ENCODE peak calls at places on chromosomes 5 and 9, in five cellular contexts. Q, O, F, Z and N are unnamed samples.

GRCh38 chr9:129209580-129209979 is 31.5 kb upstream of the IER5L start:
- DNase-seq in Q (no peak), O (no peak), F (no peak), Z (no peak), N (no peak)

GRCh38 chr5:110785356-110785755 is 46.5 kb downstream of the SLC25A46 start:
- DNase-seq in Q (no peak), O (peak), F (no peak), Z (peak), N (peak)

GRCh38 chr5:38473008-38473407 is 83.4 kb downstream of the LIFR start:
- DNase-seq in Q (no peak), O (no peak), F (no peak), Z (no peak), N (no peak)

GRCh38 chr5:76402251-76402879 is 720 bp upstream of the IQGAP2 start:
- DNase-seq in Q (peak), O (peak), F (peak), Z (no peak), N (no peak)

GRCh38 chr5:180831139-180832080 is 28.8 kb upstream of the MGAT1 start:
- DNase-seq in Q (peak), O (peak), F (peak), Z (peak), N (peak)

GRCh38 chr5:73946926-73947455 is 321.0 kb downstream of the ARHGEF28 start:
- DNase-seq in Q (no peak), O (no peak), F (no peak), Z (no peak), N (no peak)

GRCh38 chr5:152844713-152845112 is 439.6 kb upstream of the NMUR2 start:
- DNase-seq in Q (no peak), O (no peak), F (no peak), Z (no peak), N (no peak)

GRCh38 chr5:112692472-112692871 is 45.2 kb upstream of the APC start:
- DNase-seq in Q (no peak), O (no peak), F (no peak), Z (no peak), N (no peak)

GRCh38 chr5:68049053-68049713 is 166.4 kb upstream of the PIK3R1 start:
- DNase-seq in Q (no peak), O (no peak), F (no peak), Z (no peak), N (no peak)

GRCh38 chr5:135092476-135092875 is 58.4 kb upstream of the PITX1 start:
- DNase-seq in Q (no peak), O (no peak), F (no peak), Z (no peak), N (no peak)

GRCh38 chr9:12539602-12540001 is 153.6 kb upstream of the TYRP1 start:
- DNase-seq in Q (no peak), O (no peak), F (no peak), Z (no peak), N (no peak)

GRCh38 chr9:94443039-94443722 is 111.7 kb upstream of the PCAT7 start:
- DNase-seq in Q (no peak), O (no peak), F (no peak), Z (no peak), N (no peak)

GRCh38 chr9:114001794-114002261 is 76.3 kb downstream of the AMBP start:
- DNase-seq in Q (peak), O (no peak), F (no peak), Z (no peak), N (no peak)

GRCh38 chr5:92380069-92380770 is 997.1 kb upstream of the ARRDC3 start:
- DNase-seq in Q (no peak), O (peak), F (no peak), Z (no peak), N (no peak)

GRCh38 chr5:1529498-1529897 is 5.7 kb upstream of the LPCAT1 start:
- DNase-seq in Q (no peak), O (no peak), F (no peak), Z (no peak), N (no peak)

GRCh38 chr5:158756873-158757272 is 342.8 kb downstream of the EBF1 start:
- DNase-seq in Q (no peak), O (no peak), F (no peak), Z (no peak), N (no peak)

GRCh38 chr5:147713550-147714295 is 68.8 kb downstream of the JAKMIP2 start:
- DNase-seq in Q (no peak), O (no peak), F (no peak), Z (no peak), N (no peak)

GRCh38 chr5:43663916-43664315 is 60.9 kb downstream of the NNT start:
- DNase-seq in Q (no peak), O (peak), F (no peak), Z (no peak), N (no peak)

GRCh38 chr5:33379757-33380156 is 61.0 kb upstream of the TARS1 start:
- DNase-seq in Q (no peak), O (peak), F (no peak), Z (no peak), N (peak)

GRCh38 chr5:168106008-168106761 is 185.3 kb upstream of the WWC1 start:
- DNase-seq in Q (no peak), O (peak), F (no peak), Z (no peak), N (no peak)